ENCODE peak calls at places on chromosomes 6 and 20, in ten cellular contexts. D is effector CD4-positive, alpha-beta T cell; H is NCI-H524; Z is cardiac fibroblast; U is stimulated activated CD4-positive, alpha-beta T cell treated with anti-CD3 and anti-CD28 coated beads, Interleukin-12 subunit alpha, Interleukin-12 subunit beta, amount 100 ng/mL, for 48 hours; P is fibroblast of the aortic adventitia; O is small intestine; S is mucosa of gallbladder; W is NCI-H1092; Q is NCI-H1105 treated with DMSO at 0.1 percent for 48 hours. I is an unnamed sample.
A peak's percentile ranks its signal among the peaks of the same experiment; 100 is the strongest.

GRCh38 chr6:148502083-148502772 is 159.6 kb downstream of the SASH1 start:
- DNase-seq in Q (no peak), Z (peak; percentile 83), W (no peak), D (no peak), O (no peak), P (peak; percentile 85), H (no peak), S (no peak), U (no peak), I (no peak)

GRCh38 chr6:146032387-146032786 is 3.5 kb downstream of the GRM1 start:
- DNase-seq in S (no peak), H (no peak), P (no peak), O (no peak), U (no peak), W (no peak), D (no peak), Q (no peak), Z (no peak), I (no peak)

GRCh38 chr6:100085162-100085431 is 91.1 kb upstream of the MCHR2 start:
- DNase-seq in S (no peak), Q (no peak), U (no peak), D (no peak), O (no peak), P (peak; percentile 57), W (no peak), H (no peak), Z (peak; percentile 14), I (no peak)

GRCh38 chr6:37622639-37623038 is 75.0 kb downstream of the MDGA1 start:
- DNase-seq in D (no peak), H (no peak), O (no peak), Z (no peak), W (no peak), P (no peak), U (no peak), S (no peak), Q (no peak), I (no peak)

GRCh38 chr20:14879020-14879697 is 541.7 kb upstream of the FLRT3 start:
- DNase-seq in W (no peak), Z (peak; percentile 11), P (peak; percentile 66), Q (no peak), U (no peak), D (no peak), S (no peak), H (no peak), O (peak; percentile 86), I (no peak)

GRCh38 chr6:157759028-157759427 is 64.0 kb upstream of the SNX9 start:
- DNase-seq in S (no peak), D (no peak), O (no peak), Z (no peak), P (no peak), U (no peak), W (no peak), H (no peak), Q (no peak), I (no peak)

GRCh38 chr6:971981-972640 is 279.2 kb upstream of the EXOC2 start:
- DNase-seq in U (no peak), Z (no peak), O (no peak), D (no peak), Q (no peak), W (no peak), S (no peak), P (no peak), H (no peak), I (no peak)

GRCh38 chr20:44074252-44075151 is 112.5 kb downstream of the JPH2 start:
- DNase-seq in U (no peak), P (peak; percentile 66), Z (peak; percentile 32), H (peak; percentile 56), Q (peak; percentile 62), S (no peak), O (no peak), W (no peak), D (no peak), I (no peak)

GRCh38 chr20:2329286-2329685 is 33.5 kb downstream of the TGM3 start:
- DNase-seq in Q (no peak), W (no peak), D (no peak), H (no peak), S (no peak), O (no peak), P (no peak), U (no peak), Z (no peak), I (no peak)

GRCh38 chr6:31634131-31634530 is 13.6 kb downstream of the PRRC2A start:
- DNase-seq in D (no peak), Q (no peak), U (no peak), W (no peak), P (no peak), S (no peak), H (no peak), Z (no peak), O (no peak), I (no peak)

GRCh38 chr6:6191476-6191875 is 129.0 kb downstream of the F13A1 start:
- DNase-seq in W (no peak), Q (no peak), O (no peak), S (no peak), D (no peak), U (no peak), P (no peak), Z (no peak), H (no peak), I (peak; percentile 26)

GRCh38 chr6:134714679-134715078 is 235.2 kb downstream of the ALDH8A1 start:
- DNase-seq in S (peak; percentile 90), Z (peak; percentile 79), O (no peak), D (no peak), P (no peak), W (no peak), Q (peak; percentile 58), H (peak; percentile 65), U (no peak), I (no peak)

GRCh38 chr6:121856296-121856695 is 420.9 kb downstream of the GJA1 start:
- DNase-seq in Q (no peak), H (no peak), P (peak; percentile 72), Z (peak; percentile 56), U (no peak), S (no peak), W (no peak), O (no peak), D (no peak), I (no peak)

GRCh38 chr6:106250997-106251396 is 74.6 kb downstream of the ATG5 start:
- DNase-seq in P (no peak), O (peak; percentile 41), Z (no peak), S (no peak), D (no peak), U (no peak), Q (no peak), W (no peak), H (no peak), I (no peak)

GRCh38 chr6:134936927-134937326 is 13.0 kb downstream of the ALDH8A1 start:
- DNase-seq in O (no peak), S (no peak), U (no peak), Q (no peak), Z (peak; percentile 72), W (no peak), P (peak; percentile 79), H (no peak), D (no peak), I (no peak)

GRCh38 chr6:135906542-135906941 is 55.0 kb downstream of the PDE7B start:
- DNase-seq in O (no peak), Q (no peak), U (no peak), W (no peak), S (no peak), P (peak; percentile 40), H (no peak), Z (peak; percentile 39), D (no peak), I (no peak)

GRCh38 chr6:28658475-28659249 is 133.0 kb downstream of the GPX5 start:
- DNase-seq in S (no peak), H (peak; percentile 38), Z (no peak), D (no peak), W (no peak), O (no peak), Q (no peak), P (peak; percentile 16), U (no peak), I (no peak)

GRCh38 chr6:11645016-11645415 is 107.5 kb downstream of the TMEM170B start:
- DNase-seq in U (no peak), W (no peak), O (no peak), H (no peak), D (no peak), Z (peak; percentile 41), P (peak; percentile 53), Q (no peak), S (no peak), I (no peak)

GRCh38 chr6:133646021-133646682 is 242.8 kb upstream of the TCF21 start:
- DNase-seq in Z (peak; percentile 58), U (no peak), P (peak; percentile 81), O (no peak), W (no peak), S (no peak), H (no peak), D (no peak), Q (no peak), I (no peak)

GRCh38 chr6:87115402-87116135 is 20.7 kb upstream of the CGA start:
- DNase-seq in H (peak; percentile 6), O (no peak), Z (no peak), P (no peak), U (no peak), D (no peak), Q (no peak), S (no peak), W (no peak), I (no peak)

GRCh38 chr6:73121421-73121993 is 103.8 kb downstream of the KHDC1L start:
- DNase-seq in H (peak; percentile 35), P (peak; percentile 35), Z (peak; percentile 52), W (no peak), O (no peak), S (no peak), U (no peak), Q (no peak), D (no peak), I (no peak)